ENCODE peak calls at places on chromosomes 4 and X, in four cellular contexts. One of them, this sample, is unnamed.

GRCh38 chrX:132199941-132200340 is 19.3 kb downstream of the RAP2C start:
- DNase-seq in H7: no peak
- DNase-seq in A673: no peak
- DNase-seq in HFF-Myc: no peak
- DNase-seq in this sample: no peak

GRCh38 chr4:73707918-73708577 is 32.3 kb upstream of the CXCL8 start:
- DNase-seq in H7: no peak
- DNase-seq in A673: peak; percentile 78
- DNase-seq in HFF-Myc: peak; percentile 67
- DNase-seq in this sample: peak; percentile 78

GRCh38 chrX:150635952-150636351 is 57.2 kb upstream of the MTMR1 start:
- DNase-seq in H7: no peak
- DNase-seq in A673: no peak
- DNase-seq in HFF-Myc: peak; percentile 27
- DNase-seq in this sample: no peak

GRCh38 chr4:962231-963208 is 10.8 kb downstream of the DGKQ start:
- DNase-seq in H7: peak; percentile 78
- DNase-seq in A673: no peak
- DNase-seq in HFF-Myc: no peak
- DNase-seq in this sample: no peak

GRCh38 chrX:131762802-131763234 is 218.9 kb downstream of the OR13H1 start:
- DNase-seq in H7: no peak
- DNase-seq in A673: peak; percentile 79
- DNase-seq in HFF-Myc: no peak
- DNase-seq in this sample: peak; percentile 90

GRCh38 chr4:158995963-158996362 is 106.9 kb upstream of the RAPGEF2 start:
- DNase-seq in H7: no peak
- DNase-seq in A673: no peak
- DNase-seq in HFF-Myc: no peak
- DNase-seq in this sample: no peak

GRCh38 chrX:121763671-121764070 is 716.3 kb downstream of the GLUD2 start:
- DNase-seq in H7: no peak
- DNase-seq in A673: no peak
- DNase-seq in HFF-Myc: no peak
- DNase-seq in this sample: no peak

GRCh38 chrX:94854251-94854650 is 1180.2 kb downstream of the FAM133A start:
- DNase-seq in H7: no peak
- DNase-seq in A673: no peak
- DNase-seq in HFF-Myc: no peak
- DNase-seq in this sample: no peak

GRCh38 chrX:19554786-19555185 is 39.5 kb upstream of the MAP3K15 start:
- DNase-seq in H7: no peak
- DNase-seq in A673: no peak
- DNase-seq in HFF-Myc: no peak
- DNase-seq in this sample: no peak

GRCh38 chr4:5797866-5798265 is 86.9 kb downstream of the EVC start:
- DNase-seq in H7: peak; percentile 10
- DNase-seq in A673: no peak
- DNase-seq in HFF-Myc: no peak
- DNase-seq in this sample: no peak

GRCh38 chrX:153649178-153649914 is 2.3 kb downstream of the DUSP9 start:
- DNase-seq in H7: peak; percentile 94
- DNase-seq in A673: peak; percentile 25
- DNase-seq in HFF-Myc: no peak
- DNase-seq in this sample: peak; percentile 66

GRCh38 chrX:3136161-3136961 is 95.1 kb downstream of the ARSF start:
- DNase-seq in H7: peak; percentile 35
- DNase-seq in A673: no peak
- DNase-seq in HFF-Myc: no peak
- DNase-seq in this sample: no peak

GRCh38 chr4:6362896-6363295 is 93.2 kb downstream of the WFS1 start:
- DNase-seq in H7: peak; percentile 88
- DNase-seq in A673: peak; percentile 44
- DNase-seq in HFF-Myc: no peak
- DNase-seq in this sample: peak; percentile 39

GRCh38 chrX:1537031-1537715 is at the start of gene P2RY8:
- DNase-seq in H7: no peak
- DNase-seq in A673: peak; percentile 83
- DNase-seq in HFF-Myc: peak; percentile 11
- DNase-seq in this sample: peak; percentile 4

GRCh38 chrX:123859828-123860505 is at the start of gene XIAP:
- DNase-seq in H7: peak; percentile 96
- DNase-seq in A673: peak; percentile 71
- DNase-seq in HFF-Myc: peak; percentile 35
- DNase-seq in this sample: peak; percentile 90

GRCh38 chr4:174066806-174067205 is 216.7 kb downstream of the FBXO8 start:
- DNase-seq in H7: no peak
- DNase-seq in A673: no peak
- DNase-seq in HFF-Myc: no peak
- DNase-seq in this sample: no peak

GRCh38 chr4:6194458-6195195 is 5.7 kb downstream of the JAKMIP1 start:
- DNase-seq in H7: no peak
- DNase-seq in A673: no peak
- DNase-seq in HFF-Myc: no peak
- DNase-seq in this sample: no peak

GRCh38 chrX:30618160-30618765 is 35.0 kb upstream of the GK start:
- DNase-seq in H7: peak; percentile 74
- DNase-seq in A673: no peak
- DNase-seq in HFF-Myc: no peak
- DNase-seq in this sample: peak; percentile 50

This sample was measured in SK-MEL-5.